ENCODE peak calls at places on chromosomes 6 and 20, in six cellular contexts. One of them, this sample, is unnamed.
A peak's percentile ranks its signal among the peaks of the same experiment; 100 is the strongest.

GRCh38 chr20:2986466-2986865 is 57.0 kb upstream of the GNRH2 start:
- DNase-seq in aorta: no peak
- DNase-seq in ovary: no peak
- DNase-seq in spleen: no peak
- DNase-seq in IMR-90: peak; percentile 33
- DNase-seq in colonic mucosa: no peak
- DNase-seq in this sample: no peak

GRCh38 chr6:12102350-12102749 is 90.2 kb downstream of the HIVEP1 start:
- DNase-seq in aorta: no peak
- DNase-seq in ovary: no peak
- DNase-seq in spleen: no peak
- DNase-seq in IMR-90: no peak
- DNase-seq in colonic mucosa: no peak
- DNase-seq in this sample: no peak

GRCh38 chr6:143940011-143940597 is 68.0 kb downstream of the PLAGL1 start:
- DNase-seq in aorta: no peak
- DNase-seq in ovary: no peak
- DNase-seq in spleen: no peak
- DNase-seq in IMR-90: peak; percentile 38
- DNase-seq in colonic mucosa: peak; percentile 63
- DNase-seq in this sample: no peak

GRCh38 chr20:9172908-9173307 is 104.0 kb downstream of the PLCB4 start:
- DNase-seq in aorta: no peak
- DNase-seq in ovary: no peak
- DNase-seq in spleen: no peak
- DNase-seq in IMR-90: no peak
- DNase-seq in colonic mucosa: no peak
- DNase-seq in this sample: no peak

GRCh38 chr20:36653456-36653855 is 7.5 kb upstream of the SLA2 start:
- DNase-seq in aorta: no peak
- DNase-seq in ovary: no peak
- DNase-seq in spleen: no peak
- DNase-seq in IMR-90: no peak
- DNase-seq in colonic mucosa: no peak
- DNase-seq in this sample: no peak

GRCh38 chr6:44247338-44248302 is 719 bp downstream of the HSP90AB1 start:
- DNase-seq in aorta: peak; percentile 92
- DNase-seq in ovary: peak; percentile 79
- DNase-seq in spleen: peak; percentile 96
- DNase-seq in IMR-90: peak; percentile 38
- DNase-seq in colonic mucosa: peak; percentile 88
- DNase-seq in this sample: peak; percentile 66

GRCh38 chr6:15663057-15663638 is 320 bp upstream of the DTNBP1 start:
- DNase-seq in aorta: no peak
- DNase-seq in ovary: no peak
- DNase-seq in spleen: no peak
- DNase-seq in IMR-90: peak; percentile 57
- DNase-seq in colonic mucosa: no peak
- DNase-seq in this sample: no peak

GRCh38 chr6:43916924-43917877 is 147.2 kb downstream of the VEGFA start:
- DNase-seq in aorta: no peak
- DNase-seq in ovary: peak; percentile 80
- DNase-seq in spleen: no peak
- DNase-seq in IMR-90: peak; percentile 51
- DNase-seq in colonic mucosa: peak; percentile 87
- DNase-seq in this sample: peak; percentile 95

GRCh38 chr20:25076731-25077609 is 5.0 kb downstream of the VSX1 start:
- DNase-seq in aorta: no peak
- DNase-seq in ovary: no peak
- DNase-seq in spleen: no peak
- DNase-seq in IMR-90: peak; percentile 1
- DNase-seq in colonic mucosa: no peak
- DNase-seq in this sample: no peak

GRCh38 chr6:143515766-143516355 is 4.3 kb upstream of the FUCA2 start:
- DNase-seq in aorta: no peak
- DNase-seq in ovary: no peak
- DNase-seq in spleen: no peak
- DNase-seq in IMR-90: no peak
- DNase-seq in colonic mucosa: no peak
- DNase-seq in this sample: no peak

GRCh38 chr6:26311385-26312095 is 53.5 kb upstream of the BTN3A2 start:
- DNase-seq in aorta: no peak
- DNase-seq in ovary: peak; percentile 65
- DNase-seq in spleen: no peak
- DNase-seq in IMR-90: peak; percentile 73
- DNase-seq in colonic mucosa: peak; percentile 67
- DNase-seq in this sample: peak; percentile 38

GRCh38 chr20:32580970-32581838 is 3.9 kb downstream of the NOL4L start:
- DNase-seq in aorta: no peak
- DNase-seq in ovary: no peak
- DNase-seq in spleen: peak; percentile 80
- DNase-seq in IMR-90: no peak
- DNase-seq in colonic mucosa: no peak
- DNase-seq in this sample: no peak

GRCh38 chr20:38002422-38002821 is 30.8 kb downstream of the TTI1 start:
- DNase-seq in aorta: no peak
- DNase-seq in ovary: no peak
- DNase-seq in spleen: no peak
- DNase-seq in IMR-90: no peak
- DNase-seq in colonic mucosa: no peak
- DNase-seq in this sample: no peak

GRCh38 chr20:32159766-32160221 is 47.7 kb downstream of the PLAGL2 start:
- DNase-seq in aorta: peak; percentile 49
- DNase-seq in ovary: peak; percentile 15
- DNase-seq in spleen: peak; percentile 61
- DNase-seq in IMR-90: no peak
- DNase-seq in colonic mucosa: no peak
- DNase-seq in this sample: no peak

GRCh38 chr6:10668126-10668917 is 26.1 kb downstream of the C6orf52 start:
- DNase-seq in aorta: no peak
- DNase-seq in ovary: no peak
- DNase-seq in spleen: no peak
- DNase-seq in IMR-90: no peak
- DNase-seq in colonic mucosa: no peak
- DNase-seq in this sample: no peak

GRCh38 chr6:34084591-34085280 is 61.2 kb downstream of the GRM4 start:
- DNase-seq in aorta: no peak
- DNase-seq in ovary: no peak
- DNase-seq in spleen: no peak
- DNase-seq in IMR-90: no peak
- DNase-seq in colonic mucosa: no peak
- DNase-seq in this sample: no peak

GRCh38 chr20:10658051-10658823 is 15.6 kb downstream of the JAG1 start:
- DNase-seq in aorta: no peak
- DNase-seq in ovary: no peak
- DNase-seq in spleen: no peak
- DNase-seq in IMR-90: no peak
- DNase-seq in colonic mucosa: no peak
- DNase-seq in this sample: peak; percentile 10

GRCh38 chr6:168607272-168608112 is 166.5 kb downstream of the SMOC2 start:
- DNase-seq in aorta: peak; percentile 43
- DNase-seq in ovary: peak; percentile 72
- DNase-seq in spleen: no peak
- DNase-seq in IMR-90: no peak
- DNase-seq in colonic mucosa: no peak
- DNase-seq in this sample: peak; percentile 68

GRCh38 chr6:32970413-32971244 is 2.2 kb downstream of the BRD2 start:
- DNase-seq in aorta: peak; percentile 97
- DNase-seq in ovary: peak; percentile 92
- DNase-seq in spleen: peak; percentile 97
- DNase-seq in IMR-90: peak; percentile 90
- DNase-seq in colonic mucosa: peak; percentile 92
- DNase-seq in this sample: peak; percentile 92

GRCh38 chr20:45405566-45406259 is 2.4 kb upstream of the DBNDD2 start:
- DNase-seq in aorta: peak; percentile 83
- DNase-seq in ovary: peak; percentile 48
- DNase-seq in spleen: no peak
- DNase-seq in IMR-90: no peak
- DNase-seq in colonic mucosa: peak; percentile 61
- DNase-seq in this sample: peak; percentile 42

GRCh38 chr6:34982424-34982852 is 93.4 kb downstream of the ANKS1A start:
- DNase-seq in aorta: no peak
- DNase-seq in ovary: no peak
- DNase-seq in spleen: no peak
- DNase-seq in IMR-90: peak; percentile 21
- DNase-seq in colonic mucosa: no peak
- DNase-seq in this sample: no peak

GRCh38 chr20:63873477-63873971 is 8.5 kb downstream of the TPD52L2 start:
- DNase-seq in aorta: no peak
- DNase-seq in ovary: no peak
- DNase-seq in spleen: peak; percentile 89
- DNase-seq in IMR-90: peak; percentile 92
- DNase-seq in colonic mucosa: no peak
- DNase-seq in this sample: no peak

GRCh38 chr20:38196592-38196991 is 31.5 kb upstream of the TGM2 start:
- DNase-seq in aorta: peak; percentile 91
- DNase-seq in ovary: peak; percentile 66
- DNase-seq in spleen: peak; percentile 86
- DNase-seq in IMR-90: peak; percentile 80
- DNase-seq in colonic mucosa: no peak
- DNase-seq in this sample: peak; percentile 58

GRCh38 chr6:92110390-92110789 is 1309.0 kb downstream of the EPHA7 start:
- DNase-seq in aorta: no peak
- DNase-seq in ovary: no peak
- DNase-seq in spleen: no peak
- DNase-seq in IMR-90: no peak
- DNase-seq in colonic mucosa: no peak
- DNase-seq in this sample: no peak

GRCh38 chr6:36276581-36277536 is 7.0 kb downstream of the PNPLA1 start:
- DNase-seq in aorta: no peak
- DNase-seq in ovary: no peak
- DNase-seq in spleen: no peak
- DNase-seq in IMR-90: no peak
- DNase-seq in colonic mucosa: no peak
- DNase-seq in this sample: no peak
- H3K27me3 ChIP-seq in aorta: peaks cover 3% of the 10 kb centered on the region
- H3K27me3 ChIP-seq in ovary: no peaks in the 10 kb centered on the region
- H3K27me3 ChIP-seq in spleen: no peaks in the 10 kb centered on the region
- H3K27me3 ChIP-seq in IMR-90: peaks cover 66% of the 10 kb centered on the region
- H3K27me3 ChIP-seq in colonic mucosa: no peaks in the 10 kb centered on the region
- H3K27me3 ChIP-seq in this sample: no peaks in the 10 kb centered on the region

DNA sequence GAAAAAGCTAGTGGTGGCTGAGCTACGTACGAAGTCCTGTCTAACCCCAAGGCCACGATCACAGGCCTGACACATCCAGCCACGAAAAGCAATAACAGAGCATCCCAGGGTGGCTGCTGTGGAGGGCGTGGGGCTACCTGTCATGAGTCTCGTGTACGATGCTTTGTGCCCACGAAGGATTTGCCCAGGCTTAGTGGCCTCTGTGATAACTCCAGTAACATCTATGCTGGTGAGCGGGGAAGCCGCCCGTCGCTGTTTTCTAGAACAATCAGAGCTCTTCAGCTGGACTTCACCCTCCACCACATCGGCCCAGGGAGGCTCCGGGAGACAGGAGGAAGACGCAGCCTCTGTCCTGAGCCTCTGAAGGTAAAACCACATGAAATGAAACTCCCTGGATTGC is 250.5 kb downstream of the TAF4 start:
- DNase-seq in aorta: no peak
- DNase-seq in ovary: no peak
- DNase-seq in spleen: peak; percentile 46
- DNase-seq in IMR-90: no peak
- DNase-seq in colonic mucosa: no peak
- DNase-seq in this sample: no peak
- H3K27me3 ChIP-seq in aorta: no peaks in the 10 kb centered on the region
- H3K27me3 ChIP-seq in ovary: no peaks in the 10 kb centered on the region
- H3K27me3 ChIP-seq in spleen: no peaks in the 10 kb centered on the region
- H3K27me3 ChIP-seq in IMR-90: peaks cover 2% of the 10 kb centered on the region
- H3K27me3 ChIP-seq in colonic mucosa: no peaks in the 10 kb centered on the region
- H3K27me3 ChIP-seq in this sample: no peaks in the 10 kb centered on the region

DNA sequence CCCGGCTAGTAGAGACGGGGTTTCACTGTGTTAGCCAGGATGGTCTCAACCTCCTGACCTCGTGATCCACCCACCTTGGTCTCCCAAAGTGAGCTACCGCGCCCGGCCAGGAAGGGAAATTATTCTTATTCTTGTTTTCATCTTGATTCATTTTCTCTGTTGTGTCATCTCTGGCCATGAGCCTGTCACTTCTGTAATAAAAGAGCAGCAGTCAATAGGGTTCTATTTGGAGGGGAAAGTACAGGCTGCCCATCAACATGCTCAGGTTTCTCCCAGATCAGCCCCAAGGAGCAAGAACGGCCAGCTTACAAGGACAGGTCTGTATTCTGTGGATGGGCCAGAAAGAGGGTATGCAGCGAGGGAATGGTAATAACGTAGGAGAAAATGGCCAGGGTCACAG is 345.0 kb downstream of the PREX1 start:
- DNase-seq in aorta: no peak
- DNase-seq in ovary: no peak
- DNase-seq in spleen: no peak
- DNase-seq in IMR-90: no peak
- DNase-seq in colonic mucosa: no peak
- DNase-seq in this sample: no peak
- H3K27me3 ChIP-seq in aorta: no peaks in the 10 kb centered on the region
- H3K27me3 ChIP-seq in ovary: no peaks in the 10 kb centered on the region
- H3K27me3 ChIP-seq in spleen: no peaks in the 10 kb centered on the region
- H3K27me3 ChIP-seq in IMR-90: peaks cover 5% of the 10 kb centered on the region
- H3K27me3 ChIP-seq in colonic mucosa: no peaks in the 10 kb centered on the region
- H3K27me3 ChIP-seq in this sample: no peaks in the 10 kb centered on the region

GRCh38 chr6:165970001-165970400 is 197.7 kb downstream of the TBXT start:
- DNase-seq in aorta: no peak
- DNase-seq in ovary: no peak
- DNase-seq in spleen: no peak
- DNase-seq in IMR-90: no peak
- DNase-seq in colonic mucosa: no peak
- DNase-seq in this sample: no peak

GRCh38 chr6:165969184-165969583 is 198.5 kb downstream of the TBXT start:
- DNase-seq in aorta: no peak
- DNase-seq in ovary: no peak
- DNase-seq in spleen: no peak
- DNase-seq in IMR-90: no peak
- DNase-seq in colonic mucosa: no peak
- DNase-seq in this sample: no peak

GRCh38 chr6:165968409-165968807 is 199.2 kb downstream of the TBXT start:
- DNase-seq in aorta: no peak
- DNase-seq in ovary: no peak
- DNase-seq in spleen: no peak
- DNase-seq in IMR-90: peak; percentile 25
- DNase-seq in colonic mucosa: no peak
- DNase-seq in this sample: no peak

GRCh38 chr6:165971202-165971601 is 196.4 kb downstream of the TBXT start:
- DNase-seq in aorta: no peak
- DNase-seq in ovary: no peak
- DNase-seq in spleen: no peak
- DNase-seq in IMR-90: no peak
- DNase-seq in colonic mucosa: no peak
- DNase-seq in this sample: no peak

DNA sequence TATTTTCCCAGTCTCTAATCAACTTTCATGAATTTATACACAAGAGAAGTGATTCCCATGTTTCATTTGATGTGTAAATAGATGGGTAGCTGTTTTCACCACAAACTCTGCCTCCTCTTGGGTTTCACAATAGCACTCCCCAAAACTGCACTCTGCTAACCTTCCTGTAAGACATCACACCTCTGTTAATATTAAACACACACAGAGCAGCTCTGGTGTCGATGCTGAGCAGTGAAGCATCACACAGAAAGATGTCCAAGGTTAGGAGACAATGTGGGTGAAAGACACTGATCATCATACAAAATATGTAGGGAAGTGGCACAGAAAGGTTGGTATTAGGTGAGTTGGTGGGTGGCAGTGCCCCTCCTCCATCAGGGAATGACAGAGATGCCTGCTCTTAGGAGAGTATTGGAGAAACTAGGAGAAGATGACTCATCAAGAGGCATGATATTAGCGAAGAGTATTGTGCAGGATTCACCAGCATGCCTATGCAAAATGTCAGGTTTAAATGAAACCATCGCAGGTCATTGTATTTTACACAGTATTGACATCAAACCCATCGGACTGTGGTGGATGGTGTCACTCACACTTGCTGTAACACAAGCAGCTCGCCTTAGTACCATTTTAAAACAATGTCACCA is 199.8 kb downstream of the TBXT start:
- DNase-seq in aorta: no peak
- DNase-seq in ovary: no peak
- DNase-seq in spleen: no peak
- DNase-seq in IMR-90: peak; percentile 37
- DNase-seq in colonic mucosa: no peak
- DNase-seq in this sample: no peak
- H3K27me3 ChIP-seq in aorta: no peaks in the 10 kb centered on the region
- H3K27me3 ChIP-seq in ovary: no peaks in the 10 kb centered on the region
- H3K27me3 ChIP-seq in spleen: no peaks in the 10 kb centered on the region
- H3K27me3 ChIP-seq in IMR-90: no peaks in the 10 kb centered on the region
- H3K27me3 ChIP-seq in colonic mucosa: no peaks in the 10 kb centered on the region
- H3K27me3 ChIP-seq in this sample: no peaks in the 10 kb centered on the region

This sample was measured in uterus.